ENCODE peak calls at places on chromosomes 7 and 10, in four cellular contexts. A, F, Y and S are unnamed samples.

GRCh38 chr7:36605261-36605660 is 119.0 kb downstream of the AOAH start:
- DNase-seq in Y (no peak), A (no peak), F (no peak), S (no peak)

GRCh38 chr10:634256-634655 is 55.2 kb downstream of the DIP2C start:
- DNase-seq in A (no peak), F (no peak), Y (no peak), S (no peak)

GRCh38 chr7:130615583-130615982 is 53.0 kb downstream of the COPG2 start:
- DNase-seq in Y (no peak), A (no peak), F (no peak), S (no peak)

GRCh38 chr7:43671520-43671919 is 57.8 kb downstream of the COA1 start:
- DNase-seq in F (no peak), A (no peak), Y (no peak), S (no peak)

GRCh38 chr7:43904533-43905208 is 1.7 kb downstream of the URGCP start:
- DNase-seq in F (no peak), Y (no peak), A (no peak), S (no peak)

GRCh38 chr7:107879400-107880035 is 11.5 kb upstream of the DLD start:
- DNase-seq in Y (no peak), F (peak), A (no peak), S (peak)

GRCh38 chr7:96316949-96317348 is 4.9 kb downstream of the SLC25A13 start:
- DNase-seq in A (no peak), Y (no peak), F (no peak), S (no peak)

GRCh38 chr7:70614237-70614984 is 517.5 kb upstream of the GALNT17 start:
- DNase-seq in A (no peak), Y (no peak), F (peak), S (peak)

GRCh38 chr7:92612501-92612900 is 22.3 kb upstream of the FAM133B start:
- DNase-seq in Y (no peak), A (no peak), F (no peak), S (no peak)

GRCh38 chr10:11724938-11725776 is 17.0 kb upstream of the ECHDC3 start:
- DNase-seq in A (no peak), F (peak), Y (no peak), S (peak)

GRCh38 chr10:132446195-132446581 is 49.2 kb downstream of the PWWP2B start:
- DNase-seq in F (no peak), Y (no peak), A (no peak), S (no peak)

GRCh38 chr7:101814996-101815825 is 2.2 kb upstream of the CUX1 start:
- DNase-seq in A (peak), F (peak), Y (peak), S (peak)

GRCh38 chr10:110211455-110211843 is 4.0 kb downstream of the MXI1 start:
- DNase-seq in A (no peak), F (no peak), Y (no peak), S (no peak)

GRCh38 chr10:79180619-79181221 is 112.0 kb downstream of the ZMIZ1 start:
- DNase-seq in Y (no peak), F (no peak), A (no peak), S (no peak)

GRCh38 chr10:100670828-100671479 is 74.4 kb upstream of the PAX2 start:
- DNase-seq in A (peak), F (peak), Y (peak), S (peak)

GRCh38 chr10:86357676-86358075 is 8.9 kb downstream of the GRID1 start:
- DNase-seq in A (no peak), F (no peak), Y (no peak), S (no peak)

GRCh38 chr7:116588225-116588624 is 63.4 kb downstream of the CAV1 start:
- DNase-seq in Y (no peak), A (no peak), F (no peak), S (peak)